ENCODE peak calls at places on chromosomes 6 and 20, in four cellular contexts. P is activated naive CD8-positive, alpha-beta T cell treated with anti-CD3 and anti-CD28 coated beads, Interleukin-2, amount 50 U/mL, for 24 hours; H is GM12865; L is HFFc6. W is an unnamed sample.

GRCh38 chr6:30386166-30386565 is 41.2 kb downstream of the RPP21 start:
- DNase-seq in P (no peak), L (no peak), H (no peak), W (no peak)

GRCh38 chr6:163188746-163189145 is 225.8 kb upstream of the QKI start:
- DNase-seq in H (no peak), L (no peak), P (no peak), W (no peak)

GRCh38 chr6:170134077-170135040 is 156.5 kb downstream of the DLL1 start:
- DNase-seq in P (no peak), H (no peak), L (no peak), W (no peak)

GRCh38 chr20:10633708-10634107 is 40.1 kb downstream of the JAG1 start:
- DNase-seq in L (no peak), P (no peak), H (no peak), W (no peak)

GRCh38 chr20:51338692-51339440 is 203.7 kb downstream of the NFATC2 start:
- DNase-seq in L (peak), P (no peak), H (no peak), W (no peak)

GRCh38 chr6:12266571-12266970 is 23.6 kb upstream of the EDN1 start:
- DNase-seq in H (no peak), P (no peak), L (peak), W (no peak)

GRCh38 chr6:46410330-46410953 is 80.8 kb downstream of the RCAN2 start:
- DNase-seq in L (peak), P (no peak), H (peak), W (peak)

GRCh38 chr20:11826334-11826733 is 91.4 kb upstream of the BTBD3 start:
- DNase-seq in P (no peak), H (no peak), L (no peak), W (no peak)

GRCh38 chr6:34657307-34657978 is 39.1 kb downstream of the ILRUN start:
- DNase-seq in L (peak), P (no peak), H (peak), W (peak)

GRCh38 chr6:157682856-157683481 is 140.1 kb upstream of the SNX9 start:
- DNase-seq in L (no peak), H (no peak), P (no peak), W (no peak)

GRCh38 chr6:40674170-40674569 is 87.0 kb upstream of the LRFN2 start:
- DNase-seq in L (no peak), P (no peak), H (no peak), W (no peak)

GRCh38 chr20:15061955-15062354 is 724.5 kb upstream of the FLRT3 start:
- DNase-seq in L (no peak), H (no peak), P (no peak), W (no peak)

GRCh38 chr6:119764927-119765681 is 415.5 kb upstream of the MAN1A1 start:
- DNase-seq in H (no peak), L (no peak), P (no peak), W (no peak)

GRCh38 chr20:60013296-60014142 is 55.3 kb downstream of the CDH26 start:
- DNase-seq in H (no peak), P (no peak), L (peak), W (no peak)

GRCh38 chr6:112251170-112251945 is 3.0 kb downstream of the LAMA4 start:
- DNase-seq in H (no peak), P (no peak), L (no peak), W (no peak)

GRCh38 chr6:40789143-40789764 is 202.1 kb upstream of the LRFN2 start:
- DNase-seq in L (no peak), H (peak), P (peak), W (no peak)

W was measured in frontal cortex.